ENCODE peak calls at places on chromosomes 1 and 21, in six cellular contexts. N, F, S, C, I and U are unnamed samples.
A peak's percentile ranks its signal among the peaks of the same experiment; 100 is the strongest.

GRCh38 chr1:29688477-29689365 is 452.4 kb downstream of the PTPRU start:
- DNase-seq in N (peak; percentile 24), F (no peak), S (no peak), C (no peak), I (no peak), U (no peak)

GRCh38 chr1:237390798-237391197 is 348.8 kb downstream of the RYR2 start:
- DNase-seq in N (no peak), F (no peak), S (no peak), C (no peak), I (no peak), U (no peak)

GRCh38 chr21:35801388-35801787 is 258.9 kb downstream of the SETD4 start:
- DNase-seq in N (no peak), F (no peak), S (no peak), C (no peak), I (peak; percentile 76), U (no peak)

GRCh38 chr1:242426271-242426905 is 98.1 kb downstream of the PLD5 start:
- DNase-seq in N (no peak), F (no peak), S (no peak), C (no peak), I (no peak), U (no peak)

GRCh38 chr1:224501836-224502235 is 67.2 kb upstream of the WDR26 start:
- DNase-seq in N (no peak), F (no peak), S (no peak), C (no peak), I (no peak), U (no peak)

GRCh38 chr1:119266858-119267257 is 101.7 kb upstream of the HAO2 start:
- DNase-seq in N (no peak), F (no peak), S (no peak), C (no peak), I (no peak), U (no peak)

GRCh38 chr1:243315455-243315854 is 59.6 kb downstream of the SDCCAG8 start:
- DNase-seq in N (no peak), F (no peak), S (no peak), C (no peak), I (no peak), U (no peak)

GRCh38 chr1:77385551-77385950 is 103.7 kb downstream of the AK5 start:
- DNase-seq in N (no peak), F (peak; percentile 24), S (no peak), C (no peak), I (no peak), U (no peak)

GRCh38 chr1:12083766-12084165 is 20.7 kb downstream of the TNFRSF8 start:
- DNase-seq in N (peak; percentile 8), F (no peak), S (no peak), C (no peak), I (no peak), U (no peak)

GRCh38 chr1:21669033-21669286 is 197 bp downstream of the RAP1GAP start:
- DNase-seq in N (no peak), F (no peak), S (no peak), C (no peak), I (no peak), U (no peak)

GRCh38 chr1:82565146-82565545 is 764.4 kb downstream of the ADGRL2 start:
- DNase-seq in N (no peak), F (peak; percentile 93), S (no peak), C (no peak), I (no peak), U (no peak)

GRCh38 chr21:45724994-45725843 is 81.7 kb downstream of the PCBP3 start:
- DNase-seq in N (peak; percentile 14), F (no peak), S (no peak), C (no peak), I (no peak), U (no peak)

GRCh38 chr1:41673806-41674205 is 189.3 kb upstream of the EDN2 start:
- DNase-seq in N (no peak), F (no peak), S (no peak), C (no peak), I (peak; percentile 79), U (peak; percentile 35)

GRCh38 chr1:29513357-29513756 is 277.0 kb downstream of the PTPRU start:
- DNase-seq in N (peak; percentile 81), F (peak; percentile 78), S (peak; percentile 40), C (no peak), I (peak; percentile 45), U (no peak)

GRCh38 chr1:51541313-51542050 is 22.4 kb upstream of the EPS15 start:
- DNase-seq in N (no peak), F (no peak), S (no peak), C (no peak), I (no peak), U (no peak)

GRCh38 chr1:206666954-206667353 is 17.8 kb upstream of the MAPKAPK2 start:
- DNase-seq in N (no peak), F (no peak), S (no peak), C (no peak), I (no peak), U (no peak)

GRCh38 chr1:244980605-244981004 is 116.3 kb upstream of the HNRNPU start:
- DNase-seq in N (no peak), F (no peak), S (no peak), C (no peak), I (no peak), U (no peak)

GRCh38 chr1:45974541-45975269 is 157.7 kb downstream of the PIK3R3 start:
- DNase-seq in N (no peak), F (no peak), S (no peak), C (no peak), I (no peak), U (no peak)

GRCh38 chr1:21072721-21073120 is 104.0 kb downstream of the EIF4G3 start:
- DNase-seq in N (no peak), F (no peak), S (no peak), C (no peak), I (no peak), U (no peak)

GRCh38 chr1:91583326-91583755 is 82.7 kb downstream of the CDC7 start:
- DNase-seq in N (no peak), F (no peak), S (no peak), C (no peak), I (no peak), U (no peak)

GRCh38 chr21:43187715-43188114 is 18.9 kb downstream of the CRYAA start:
- DNase-seq in N (no peak), F (no peak), S (no peak), C (no peak), I (no peak), U (no peak)

GRCh38 chr1:66364578-66365391 is 169.2 kb upstream of the SGIP1 start:
- DNase-seq in N (no peak), F (no peak), S (no peak), C (no peak), I (no peak), U (no peak)

GRCh38 chr1:8740034-8740449 is 77.4 kb downstream of the RERE start:
- DNase-seq in N (no peak), F (no peak), S (no peak), C (no peak), I (no peak), U (no peak)

GRCh38 chr1:117985973-117986372 is 56.4 kb downstream of the WDR3 start:
- DNase-seq in N (no peak), F (no peak), S (no peak), C (no peak), I (no peak), U (no peak)